ENCODE peak calls at places on chromosomes 3 and 15, in nine cellular contexts. H, Q, I, M, R, Y, D, G and S are unnamed samples.

GRCh38 chr3:195551381-195551978 is 8.4 kb upstream of the PPP1R2 start:
- DNase-seq in Y (no peak), D (no peak), Q (peak), H (no peak), I (no peak), G (no peak), R (peak), M (no peak), S (no peak)

GRCh38 chr15:90106522-90107117 is 4.4 kb upstream of the IDH2 start:
- DNase-seq in R (peak), M (peak), H (no peak), I (peak), Y (no peak), D (no peak), Q (no peak), G (peak), S (peak)

GRCh38 chr15:90266061-90266431 is 574 bp downstream of the NGRN start:
- DNase-seq in R (peak), M (no peak), H (peak), G (peak), I (peak), Q (peak), Y (peak), D (no peak), S (peak)

GRCh38 chr15:79308874-79309273 is 2.0 kb upstream of the TMED3 start:
- DNase-seq in Q (no peak), R (no peak), Y (no peak), G (no peak), I (no peak), H (no peak), M (no peak), D (no peak), S (no peak)

GRCh38 chr3:124903896-124904879 is 17.0 kb upstream of the ITGB5 start:
- DNase-seq in R (no peak), Y (no peak), D (no peak), Q (no peak), M (no peak), I (no peak), G (no peak), H (no peak), S (no peak)

GRCh38 chr3:49844464-49845183 is 11.7 kb downstream of the TRAIP start:
- DNase-seq in G (no peak), Y (no peak), M (no peak), Q (no peak), D (no peak), H (no peak), I (no peak), R (no peak), S (no peak)

GRCh38 chr3:129627350-129628168 is 21.1 kb upstream of the PLXND1 start:
- DNase-seq in G (no peak), I (peak), M (peak), R (peak), H (peak), D (peak), Q (peak), Y (peak), S (peak)

GRCh38 chr15:65305144-65305758 is 774 bp downstream of the RNU5B-1 start:
- DNase-seq in G (no peak), Q (no peak), R (no peak), I (no peak), H (no peak), D (no peak), Y (no peak), M (no peak), S (peak)

GRCh38 chr15:41544650-41545015 is 576 bp upstream of the RPAP1 start:
- DNase-seq in G (no peak), Q (no peak), H (no peak), M (no peak), I (no peak), D (no peak), Y (no peak), R (no peak), S (no peak)